ENCODE peak calls at places on chromosomes 3 and 15, in nine cellular contexts. O, D, X, W, N, H, A, T and E are unnamed samples.

GRCh38 chr15:41476416-41477048 is 17.1 kb upstream of the ITPKA start:
- DNase-seq in A (no peak), X (peak; percentile 30), H (no peak), N (no peak), D (no peak), O (peak; percentile 35), T (no peak), W (no peak), E (no peak)

GRCh38 chr15:65939901-65940617 is 70.8 kb downstream of the RAB11A start:
- DNase-seq in W (no peak), N (no peak), A (peak; percentile 95), T (peak; percentile 72), D (no peak), O (peak; percentile 88), H (peak; percentile 67), X (peak; percentile 93), E (no peak)

GRCh38 chr3:42009456-42009855 is 47.6 kb upstream of the ULK4 start:
- DNase-seq in D (no peak), W (no peak), N (no peak), O (no peak), T (no peak), H (no peak), A (no peak), X (no peak), E (no peak)

GRCh38 chr3:188578579-188579363 is 424.8 kb downstream of the LPP start:
- DNase-seq in N (no peak), H (peak; percentile 29), A (peak; percentile 86), O (peak; percentile 72), W (peak; percentile 6), X (peak; percentile 80), D (no peak), T (no peak), E (no peak)

GRCh38 chr3:127771746-127772145 is 50.6 kb downstream of the MGLL start:
- DNase-seq in A (no peak), W (no peak), D (no peak), X (no peak), N (no peak), O (no peak), T (no peak), H (no peak), E (peak; percentile 1)

GRCh38 chr3:188904670-188905069 is 267.1 kb upstream of the TPRG1 start:
- DNase-seq in N (no peak), T (no peak), D (no peak), A (peak; percentile 70), O (peak; percentile 90), H (no peak), X (peak; percentile 64), W (no peak), E (no peak)

GRCh38 chr3:177894021-177894690 is 642.1 kb upstream of the KCNMB2 start:
- DNase-seq in N (no peak), H (no peak), X (peak; percentile 15), T (no peak), O (no peak), W (no peak), D (no peak), A (no peak), E (no peak)

GRCh38 chr15:26864664-26865191 is 2.1 kb upstream of the GABRA5 start:
- DNase-seq in A (peak; percentile 73), O (peak; percentile 61), N (no peak), D (no peak), T (peak; percentile 18), X (peak; percentile 43), W (peak; percentile 4), H (peak; percentile 58), E (no peak)

GRCh38 chr15:64050281-64051092 is 4.2 kb upstream of the DAPK2 start:
- DNase-seq in O (no peak), A (no peak), D (no peak), W (no peak), T (no peak), H (no peak), N (no peak), X (no peak), E (no peak)

GRCh38 chr3:160644491-160644890 is 32.5 kb upstream of the ARL14 start:
- DNase-seq in D (no peak), T (no peak), O (no peak), N (no peak), A (no peak), X (no peak), W (no peak), H (no peak), E (no peak)

GRCh38 chr15:90165659-90166489 is 35.3 kb upstream of the SEMA4B start:
- DNase-seq in O (peak; percentile 97), T (peak; percentile 97), A (peak; percentile 99), H (peak; percentile 84), W (peak; percentile 70), D (no peak), N (no peak), X (peak; percentile 99), E (peak; percentile 63)

GRCh38 chr3:37114251-37115145 is 59.9 kb downstream of the LRRFIP2 start:
- DNase-seq in A (peak; percentile 92), O (peak; percentile 93), N (no peak), H (peak; percentile 65), D (no peak), X (peak; percentile 82), T (peak; percentile 77), W (no peak), E (no peak)

GRCh38 chr15:31799711-31800321 is 230.5 kb upstream of the CHRNA7 start:
- DNase-seq in A (peak; percentile 69), W (no peak), N (no peak), X (no peak), D (no peak), H (no peak), T (no peak), O (no peak), E (no peak)

GRCh38 chr3:183210341-183210740 is 42.7 kb upstream of the B3GNT5 start:
- DNase-seq in A (no peak), O (no peak), T (no peak), N (no peak), X (no peak), D (no peak), W (no peak), H (no peak), E (no peak)

GRCh38 chr15:81098884-81099601 is 35.0 kb upstream of the CFAP161 start:
- DNase-seq in O (no peak), D (no peak), T (no peak), N (no peak), X (no peak), A (no peak), W (no peak), H (no peak), E (no peak)

GRCh38 chr3:150775001-150775599 is 12.1 kb upstream of the SIAH2 start:
- DNase-seq in X (peak; percentile 78), T (peak; percentile 60), H (peak; percentile 76), A (peak; percentile 83), W (no peak), O (peak; percentile 68), N (no peak), D (no peak), E (no peak)

GRCh38 chr3:114449271-114450007 is 155.6 kb downstream of the TIGIT start:
- DNase-seq in H (no peak), O (no peak), T (no peak), A (peak; percentile 50), D (no peak), N (no peak), W (no peak), X (no peak), E (no peak)

GRCh38 chr15:84840741-84841429 is 23.7 kb downstream of the ALPK3 start:
- DNase-seq in D (no peak), T (no peak), A (peak; percentile 88), H (peak; percentile 73), X (peak; percentile 68), N (no peak), W (no peak), O (peak; percentile 50), E (peak; percentile 89)

GRCh38 chr3:71582612-71583568 is 638 bp downstream of the FOXP1 start:
- DNase-seq in T (no peak), N (no peak), D (peak; percentile 39), O (peak; percentile 69), X (peak; percentile 42), A (peak; percentile 75), H (peak; percentile 20), W (peak; percentile 85), E (peak; percentile 92)

GRCh38 chr3:141368925-141369794 is 856 bp downstream of the ZBTB38 start:
- DNase-seq in A (peak; percentile 54), T (peak; percentile 53), D (no peak), W (no peak), O (peak; percentile 91), N (no peak), H (no peak), X (peak; percentile 45), E (no peak)

GRCh38 chr15:57213783-57214366 is 162.4 kb upstream of the CGNL1 start:
- DNase-seq in T (no peak), D (no peak), O (peak; percentile 84), H (no peak), A (peak; percentile 58), N (no peak), X (peak; percentile 69), W (no peak), E (no peak)

GRCh38 chr3:156685752-156686151 is 11.4 kb downstream of the TIPARP start:
- DNase-seq in O (no peak), W (no peak), A (no peak), D (no peak), H (no peak), N (no peak), X (no peak), T (no peak), E (no peak)

GRCh38 chr3:94716326-94717018 is 653.6 kb downstream of the NSUN3 start:
- DNase-seq in O (peak; percentile 5), A (no peak), X (no peak), D (no peak), N (no peak), W (no peak), T (no peak), H (no peak), E (no peak)